ENCODE peak calls at places on chromosomes 6 and 20, in four cellular contexts. One of them, this sample, is unnamed.

GRCh38 chr6:111872521-111873177 is 603 bp downstream of the FYN start:
- DNase-seq in astrocyte of the spinal cord: peak
- DNase-seq in A549: no peak
- DNase-seq in breast epithelium: no peak
- DNase-seq in this sample: peak

GRCh38 chr6:69279805-69280204 is 517.0 kb downstream of the LMBRD1 start:
- DNase-seq in astrocyte of the spinal cord: peak
- DNase-seq in A549: no peak
- DNase-seq in breast epithelium: no peak
- DNase-seq in this sample: no peak

GRCh38 chr6:143864234-143864633 is at the start of gene ZC2HC1B:
- DNase-seq in astrocyte of the spinal cord: no peak
- DNase-seq in A549: no peak
- DNase-seq in breast epithelium: no peak
- DNase-seq in this sample: no peak

GRCh38 chr6:31175961-31176360 is 5.5 kb upstream of the POU5F1 start:
- DNase-seq in astrocyte of the spinal cord: peak
- DNase-seq in A549: no peak
- DNase-seq in breast epithelium: no peak
- DNase-seq in this sample: no peak

GRCh38 chr6:90217621-90218496 is 78.8 kb downstream of the BACH2 start:
- DNase-seq in astrocyte of the spinal cord: no peak
- DNase-seq in A549: peak
- DNase-seq in breast epithelium: no peak
- DNase-seq in this sample: no peak

GRCh38 chr20:52104546-52105044 is 87.0 kb downstream of the ZFP64 start:
- DNase-seq in astrocyte of the spinal cord: peak
- DNase-seq in A549: no peak
- DNase-seq in breast epithelium: no peak
- DNase-seq in this sample: no peak

GRCh38 chr6:22605736-22606135 is 36.4 kb downstream of the HDGFL1 start:
- DNase-seq in astrocyte of the spinal cord: peak
- DNase-seq in A549: no peak
- DNase-seq in breast epithelium: no peak
- DNase-seq in this sample: no peak

GRCh38 chr6:44416103-44416502 is 28.6 kb downstream of the CDC5L start:
- DNase-seq in astrocyte of the spinal cord: peak
- DNase-seq in A549: peak
- DNase-seq in breast epithelium: no peak
- DNase-seq in this sample: no peak

GRCh38 chr6:45586216-45587171 is 208.8 kb upstream of the SUPT3H start:
- DNase-seq in astrocyte of the spinal cord: no peak
- DNase-seq in A549: no peak
- DNase-seq in breast epithelium: no peak
- DNase-seq in this sample: no peak

GRCh38 chr6:136330634-136331033 is 41.0 kb upstream of the BCLAF1 start:
- DNase-seq in astrocyte of the spinal cord: no peak
- DNase-seq in A549: no peak
- DNase-seq in breast epithelium: no peak
- DNase-seq in this sample: no peak

GRCh38 chr6:23510778-23511510 is 615.1 kb upstream of the NRSN1 start:
- DNase-seq in astrocyte of the spinal cord: no peak
- DNase-seq in A549: no peak
- DNase-seq in breast epithelium: no peak
- DNase-seq in this sample: no peak

GRCh38 chr6:122648726-122649125 is 38.5 kb downstream of the PKIB start:
- DNase-seq in astrocyte of the spinal cord: no peak
- DNase-seq in A549: no peak
- DNase-seq in breast epithelium: no peak
- DNase-seq in this sample: no peak

GRCh38 chr6:6466967-6467761 is 121.4 kb upstream of the LY86 start:
- DNase-seq in astrocyte of the spinal cord: peak
- DNase-seq in A549: no peak
- DNase-seq in breast epithelium: peak
- DNase-seq in this sample: no peak

GRCh38 chr20:42484335-42484734 is 705.4 kb downstream of the PTPRT start:
- DNase-seq in astrocyte of the spinal cord: no peak
- DNase-seq in A549: no peak
- DNase-seq in breast epithelium: peak
- DNase-seq in this sample: no peak

GRCh38 chr20:57048027-57048869 is 218.2 kb downstream of the BMP7 start:
- DNase-seq in astrocyte of the spinal cord: peak
- DNase-seq in A549: peak
- DNase-seq in breast epithelium: peak
- DNase-seq in this sample: peak

GRCh38 chr6:154458565-154459475 is 51.7 kb downstream of the CNKSR3 start:
- DNase-seq in astrocyte of the spinal cord: no peak
- DNase-seq in A549: no peak
- DNase-seq in breast epithelium: no peak
- DNase-seq in this sample: no peak

GRCh38 chr6:31397901-31398300 is 5.5 kb upstream of the MICA start:
- DNase-seq in astrocyte of the spinal cord: no peak
- DNase-seq in A549: no peak
- DNase-seq in breast epithelium: no peak
- DNase-seq in this sample: no peak

GRCh38 chr20:63117151-63117550 is 98.8 kb downstream of the YTHDF1 start:
- DNase-seq in astrocyte of the spinal cord: no peak
- DNase-seq in A549: no peak
- DNase-seq in breast epithelium: no peak
- DNase-seq in this sample: no peak

GRCh38 chr6:44119704-44120262 is 7.5 kb downstream of the MRPL14 start:
- DNase-seq in astrocyte of the spinal cord: no peak
- DNase-seq in A549: no peak
- DNase-seq in breast epithelium: no peak
- DNase-seq in this sample: no peak

GRCh38 chr6:146100776-146101175 is 71.9 kb downstream of the GRM1 start:
- DNase-seq in astrocyte of the spinal cord: no peak
- DNase-seq in A549: no peak
- DNase-seq in breast epithelium: no peak
- DNase-seq in this sample: no peak
- TF ChIP-seq CTCF in astrocyte of the spinal cord: no peak
- TF ChIP-seq CTCF in A549: no peak
- TF ChIP-seq CTCF in breast epithelium: no peak
- TF ChIP-seq CTCF in this sample: no peak

GRCh38 chr6:33620584-33621395 is at the start of gene ITPR3:
- DNase-seq in astrocyte of the spinal cord: peak
- DNase-seq in A549: peak
- DNase-seq in breast epithelium: no peak
- DNase-seq in this sample: peak
- TF ChIP-seq CTCF in astrocyte of the spinal cord: no peak
- TF ChIP-seq CTCF in A549: peak
- TF ChIP-seq CTCF in breast epithelium: no peak
- TF ChIP-seq CTCF in this sample: no peak

DNA sequence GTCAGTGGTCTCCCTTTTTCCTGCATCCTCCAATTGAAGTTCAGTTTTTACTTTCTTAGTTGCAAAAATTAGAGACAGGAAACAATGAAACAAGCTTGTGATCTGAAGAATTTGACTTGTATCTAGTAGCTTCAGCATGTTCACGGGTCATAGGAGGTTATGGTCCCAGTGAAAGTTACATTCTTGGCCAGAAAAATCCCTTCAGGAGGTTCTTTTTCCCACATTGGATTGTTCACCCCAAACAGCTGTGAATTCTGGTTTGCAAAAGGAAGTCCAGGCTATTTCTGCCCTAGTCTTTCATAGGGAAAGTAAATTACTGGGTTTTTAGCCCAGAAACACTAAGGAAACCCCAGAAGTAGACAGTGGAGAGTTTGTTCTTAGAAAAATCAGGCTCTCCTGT is 8.1 kb downstream of the ANKS1A start:
- DNase-seq in astrocyte of the spinal cord: no peak
- DNase-seq in A549: no peak
- DNase-seq in breast epithelium: no peak
- DNase-seq in this sample: no peak
- TF ChIP-seq CTCF in astrocyte of the spinal cord: no peak
- TF ChIP-seq CTCF in A549: no peak
- TF ChIP-seq CTCF in breast epithelium: no peak
- TF ChIP-seq CTCF in this sample: no peak

GRCh38 chr6:13419826-13420225 is 67.6 kb downstream of the GFOD1 start:
- DNase-seq in astrocyte of the spinal cord: no peak
- DNase-seq in A549: no peak
- DNase-seq in breast epithelium: no peak
- DNase-seq in this sample: no peak
- TF ChIP-seq CTCF in astrocyte of the spinal cord: no peak
- TF ChIP-seq CTCF in A549: no peak
- TF ChIP-seq CTCF in breast epithelium: no peak
- TF ChIP-seq CTCF in this sample: peak

GRCh38 chr6:50380409-50381105 is 330.8 kb upstream of the DEFB112 start:
- DNase-seq in astrocyte of the spinal cord: no peak
- DNase-seq in A549: no peak
- DNase-seq in breast epithelium: no peak
- DNase-seq in this sample: no peak

DNA sequence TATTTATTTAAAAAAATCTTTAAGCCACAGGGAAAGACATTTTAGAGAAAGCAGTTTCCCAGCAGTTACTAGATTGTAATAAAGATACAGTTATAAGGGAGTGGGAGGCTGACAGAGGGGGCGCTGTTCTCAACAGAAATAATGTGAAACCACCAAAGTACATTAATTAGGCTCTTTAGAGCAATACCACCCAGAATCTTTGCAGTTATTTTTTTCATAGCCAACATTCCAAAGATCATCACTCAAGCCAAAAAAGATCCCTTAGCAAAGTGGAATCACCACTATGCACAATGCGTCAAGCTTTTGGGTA is 331.3 kb upstream of the DEFB112 start:
- DNase-seq in astrocyte of the spinal cord: no peak
- DNase-seq in A549: no peak
- DNase-seq in breast epithelium: no peak
- DNase-seq in this sample: no peak
- TF ChIP-seq CTCF in astrocyte of the spinal cord: no peak
- TF ChIP-seq CTCF in A549: no peak
- TF ChIP-seq CTCF in breast epithelium: no peak
- TF ChIP-seq CTCF in this sample: no peak

GRCh38 chr6:157227202-157228166 is 95.8 kb downstream of the TMEM242 start:
- DNase-seq in astrocyte of the spinal cord: no peak
- DNase-seq in A549: peak
- DNase-seq in breast epithelium: no peak
- DNase-seq in this sample: no peak
- TF ChIP-seq CTCF in astrocyte of the spinal cord: peak
- TF ChIP-seq CTCF in A549: no peak
- TF ChIP-seq CTCF in breast epithelium: no peak
- TF ChIP-seq CTCF in this sample: peak

DNA sequence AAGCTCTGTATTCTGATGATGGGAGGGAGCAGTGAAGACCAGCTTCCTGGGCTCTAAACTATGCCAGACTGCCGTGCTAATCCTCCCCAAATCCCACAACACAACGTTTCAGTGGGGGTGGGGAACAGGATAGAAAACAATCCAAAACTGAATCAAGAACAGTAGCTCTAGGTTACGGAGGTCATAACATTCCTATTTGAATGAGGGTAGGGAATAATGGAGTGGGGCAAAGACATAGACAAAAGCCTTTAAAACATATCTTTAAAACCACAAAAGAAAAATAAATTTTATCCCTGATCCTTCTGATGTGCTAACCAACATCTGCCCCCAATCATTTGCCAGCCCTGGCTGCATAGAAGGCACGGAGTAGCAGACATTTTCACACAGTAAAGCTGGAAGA is 7.8 kb downstream of the USP49 start:
- DNase-seq in astrocyte of the spinal cord: no peak
- DNase-seq in A549: no peak
- DNase-seq in breast epithelium: no peak
- DNase-seq in this sample: no peak
- TF ChIP-seq CTCF in astrocyte of the spinal cord: no peak
- TF ChIP-seq CTCF in A549: no peak
- TF ChIP-seq CTCF in breast epithelium: no peak
- TF ChIP-seq CTCF in this sample: no peak

GRCh38 chr6:165663736-165664552 is 903 bp upstream of the PDE10A start:
- DNase-seq in astrocyte of the spinal cord: no peak
- DNase-seq in A549: no peak
- DNase-seq in breast epithelium: no peak
- DNase-seq in this sample: peak

GRCh38 chr6:165661416-165662001 is 1.5 kb downstream of the PDE10A start:
- DNase-seq in astrocyte of the spinal cord: peak
- DNase-seq in A549: no peak
- DNase-seq in breast epithelium: no peak
- DNase-seq in this sample: peak

GRCh38 chr6:165663283-165663735 is 268 bp upstream of the PDE10A start:
- DNase-seq in astrocyte of the spinal cord: peak
- DNase-seq in A549: peak
- DNase-seq in breast epithelium: no peak
- DNase-seq in this sample: peak

GRCh38 chr6:165662041-165662491 is 975 bp downstream of the PDE10A start:
- DNase-seq in astrocyte of the spinal cord: peak
- DNase-seq in A549: peak
- DNase-seq in breast epithelium: no peak
- DNase-seq in this sample: no peak

GRCh38 chr6:165662671-165663282 is at the start of gene PDE10A:
- DNase-seq in astrocyte of the spinal cord: peak
- DNase-seq in A549: peak
- DNase-seq in breast epithelium: no peak
- DNase-seq in this sample: peak
- TF ChIP-seq CTCF in astrocyte of the spinal cord: no peak
- TF ChIP-seq CTCF in A549: no peak
- TF ChIP-seq CTCF in breast epithelium: no peak
- TF ChIP-seq CTCF in this sample: no peak

GRCh38 chr6:7939864-7940228 is 29.3 kb upstream of the TXNDC5 start:
- DNase-seq in astrocyte of the spinal cord: no peak
- DNase-seq in A549: no peak
- DNase-seq in breast epithelium: no peak
- DNase-seq in this sample: no peak
- TF ChIP-seq CTCF in astrocyte of the spinal cord: no peak
- TF ChIP-seq CTCF in A549: no peak
- TF ChIP-seq CTCF in breast epithelium: no peak
- TF ChIP-seq CTCF in this sample: no peak

GRCh38 chr6:108622601-108623335 is 62.1 kb downstream of the FOXO3 start:
- DNase-seq in astrocyte of the spinal cord: peak
- DNase-seq in A549: no peak
- DNase-seq in breast epithelium: no peak
- DNase-seq in this sample: no peak
- TF ChIP-seq CTCF in astrocyte of the spinal cord: peak
- TF ChIP-seq CTCF in A549: no peak
- TF ChIP-seq CTCF in breast epithelium: no peak
- TF ChIP-seq CTCF in this sample: no peak

This sample was measured in GM13977.